ENCODE peak calls at places on chromosomes 3 and 15, in five cellular contexts. Q is HepG2, F is cardiac muscle cell, T is lower lobe of right lung, Z is epithelial cell of esophagus. C is an unnamed sample.

GRCh38 chr15:77836116-77836798 is 203.5 kb upstream of the LINGO1 start:
- DNase-seq in F (peak), T (no peak), Q (no peak), Z (no peak), C (no peak)

GRCh38 chr3:81352867-81353266 is 408.6 kb downstream of the GBE1 start:
- DNase-seq in T (no peak), Q (peak), Z (peak), F (peak), C (no peak)

GRCh38 chr3:59608356-59608755 is 558.5 kb upstream of the CFAP20DC start:
- DNase-seq in T (no peak), F (no peak), Q (no peak), Z (no peak), C (no peak)

GRCh38 chr15:63044077-63044644 is 1.6 kb downstream of the TPM1 start:
- DNase-seq in Z (no peak), F (peak), Q (no peak), T (no peak), C (no peak)

GRCh38 chr3:65020233-65020632 is 332.4 kb upstream of the ADAMTS9 start:
- DNase-seq in T (no peak), Q (no peak), F (no peak), Z (no peak), C (no peak)

GRCh38 chr3:171293142-171293782 is 166.9 kb downstream of the TNIK start:
- DNase-seq in Q (no peak), F (no peak), T (no peak), Z (no peak), C (no peak)

GRCh38 chr3:141530133-141530768 is 43.4 kb downstream of the RASA2 start:
- DNase-seq in Q (no peak), Z (peak), T (no peak), F (no peak), C (no peak)

GRCh38 chr3:8607285-8608040 is 37.1 kb downstream of the SSUH2 start:
- DNase-seq in Q (peak), Z (peak), T (no peak), F (peak), C (no peak)

GRCh38 chr3:78988324-78988723 is 779.5 kb downstream of the ROBO1 start:
- DNase-seq in T (no peak), F (no peak), Z (peak), Q (peak), C (no peak)

GRCh38 chr15:52440414-52440813 is 88.3 kb downstream of the MYO5A start:
- DNase-seq in Z (peak), T (no peak), Q (peak), F (no peak), C (peak)

GRCh38 chr15:35603298-35603697 is 57.3 kb upstream of the DPH6 start:
- DNase-seq in T (no peak), Z (peak), F (no peak), Q (no peak), C (peak)

GRCh38 chr3:4906107-4906621 is 73.1 kb upstream of the BHLHE40 start:
- DNase-seq in F (peak), Q (no peak), T (no peak), Z (peak), C (peak)

GRCh38 chr3:128317698-128318231 is 148.9 kb downstream of the DNAJB8 start:
- DNase-seq in Q (no peak), F (no peak), T (no peak), Z (no peak), C (no peak)

GRCh38 chr3:37934631-37935289 is 55.8 kb upstream of the VILL start:
- DNase-seq in F (no peak), Z (no peak), Q (no peak), T (no peak), C (no peak)

GRCh38 chr15:95620934-95621579 is 709.4 kb upstream of the NR2F2 start:
- DNase-seq in F (no peak), Z (peak), Q (no peak), T (no peak), C (no peak)

GRCh38 chr3:141485578-141486415 is 1.0 kb upstream of the RASA2 start:
- DNase-seq in Z (peak), T (no peak), Q (peak), F (no peak), C (peak)

GRCh38 chr15:82132742-82133141 is 86.9 kb upstream of the MEX3B start:
- DNase-seq in Q (no peak), F (no peak), Z (peak), T (no peak), C (peak)

GRCh38 chr15:70752142-70752754 is 11.1 kb downstream of the UACA start:
- DNase-seq in F (no peak), Q (no peak), Z (no peak), T (no peak), C (no peak)

GRCh38 chr3:46930176-46930944 is 46.2 kb downstream of the CCDC12 start:
- DNase-seq in F (no peak), Z (no peak), T (peak), Q (no peak), C (no peak)

GRCh38 chr15:89088605-89089315 is 504 bp downstream of the ABHD2 start:
- DNase-seq in Q (no peak), Z (no peak), F (peak), T (peak), C (no peak)

GRCh38 chr3:171417813-171418212 is 42.4 kb downstream of the TNIK start:
- DNase-seq in Z (peak), Q (peak), F (no peak), T (no peak), C (peak)

GRCh38 chr3:86961297-86961696 is 29.7 kb downstream of the VGLL3 start:
- DNase-seq in Q (no peak), Z (no peak), T (no peak), F (no peak), C (no peak)

GRCh38 chr3:15102256-15102655 is 3.3 kb upstream of the RBSN start:
- DNase-seq in T (peak), Q (no peak), F (no peak), Z (no peak), C (no peak)

GRCh38 chr3:172846706-172847105 is 96.2 kb downstream of the ECT2 start:
- DNase-seq in Q (no peak), T (no peak), F (no peak), Z (peak), C (peak)

GRCh38 chr3:194782767-194783404 is 97.2 kb downstream of the FAM43A start:
- DNase-seq in T (peak), F (no peak), Q (peak), Z (no peak), C (no peak)

GRCh38 chr3:160126046-160126445 is 99.2 kb upstream of the C3orf80 start:
- DNase-seq in T (no peak), Z (peak), Q (no peak), F (no peak), C (no peak)

GRCh38 chr3:5349343-5349742 is 161.8 kb downstream of the EDEM1 start:
- DNase-seq in Z (peak), T (no peak), Q (no peak), F (no peak), C (no peak)

GRCh38 chr3:190826018-190826417 is 36.5 kb downstream of the GMNC start:
- DNase-seq in F (no peak), Q (no peak), T (no peak), Z (no peak), C (no peak)

GRCh38 chr3:159829056-159829995 is 159.3 kb upstream of the IL12A start:
- DNase-seq in T (peak), Q (peak), F (no peak), Z (peak), C (no peak)

GRCh38 chr3:72234394-72234793 is 449.4 kb upstream of the PROK2 start:
- DNase-seq in Q (no peak), F (no peak), T (no peak), Z (peak), C (no peak)

GRCh38 chr3:72334681-72335457 is 513.4 kb downstream of the SHQ1 start:
- DNase-seq in F (no peak), Q (no peak), Z (no peak), T (no peak), C (no peak)

GRCh38 chr3:13419356-13420050 is 619 bp downstream of the NUP210 start:
- DNase-seq in Q (no peak), F (peak), Z (peak), T (peak), C (no peak)

GRCh38 chr15:41796457-41796856 is 22.2 kb downstream of the MAPKBP1 start:
- DNase-seq in T (no peak), Z (peak), Q (peak), F (no peak), C (no peak)

GRCh38 chr15:90266485-90266884 is 1.0 kb downstream of the NGRN start:
- DNase-seq in Q (no peak), Z (peak), T (no peak), F (no peak), C (no peak)

GRCh38 chr15:37698679-37699078 is 235.8 kb upstream of the TMCO5A start:
- DNase-seq in Z (peak), F (no peak), Q (no peak), T (no peak), C (no peak)

GRCh38 chr3:71371282-71371681 is 212.2 kb downstream of the FOXP1 start:
- DNase-seq in Q (no peak), F (no peak), T (no peak), Z (peak), C (no peak)

GRCh38 chr3:100954990-100955389 is 38.2 kb downstream of the ABI3BP start:
- DNase-seq in Q (no peak), Z (peak), F (no peak), T (no peak), C (no peak)

GRCh38 chr3:33447958-33448357 is 7.8 kb upstream of the UBP1 start:
- DNase-seq in Z (no peak), Q (no peak), F (peak), T (no peak), C (no peak)
- H3K4me3 ChIP-seq in Z (no peak), Q (peak), F (peak), T (no peak), C (no peak)

GRCh38 chr15:72202302-72202701 is 4.7 kb upstream of the GRAMD2A start:
- DNase-seq in F (no peak), Q (no peak), Z (no peak), T (no peak), C (no peak)
- TF ChIP-seq CTCF in F (no peak), Q (no peak), Z (no peak), T (no peak), C (no peak)

GRCh38 chr3:88725440-88725839 is 382.0 kb upstream of the EPHA3 start:
- DNase-seq in Z (no peak), F (no peak), Q (no peak), T (no peak), C (no peak)
- H3K4me3 ChIP-seq in Z (no peak), F (no peak), Q (no peak), T (no peak), C (no peak)

GRCh38 chr3:49899815-49900214 is 3.9 kb downstream of the MST1R start:
- DNase-seq in Z (peak), T (no peak), Q (no peak), F (peak), C (no peak)
- TF ChIP-seq CTCF in Z (no peak), T (peak), Q (peak), F (peak), C (no peak)